ENCODE peak calls at places on chromosome 7, in six cellular contexts. One of them, this sample, is unnamed.

GRCh38 chr7:85320699-85321476 is 134.0 kb upstream of the SEMA3D start:
- DNase-seq in CD4-positive, CD25-positive, alpha-beta regulatory T cell: no peak
- DNase-seq in stimulated activated CD4-positive, alpha-beta T cell treated with anti-CD3 and anti-CD28 coated beads, Interleukin-1b, Interleukin-23, amount 100 ng/mL, for 24 hours: no peak
- DNase-seq in fibroblast of the conjunctiva: no peak
- DNase-seq in LHCN-M2: no peak
- DNase-seq in activated CD4-positive, alpha-beta T cell treated with anti-CD3 and anti-CD28 coated beads, Interleukin-2, amount 50 U/mL, for 4 hours: no peak
- DNase-seq in this sample: no peak

GRCh38 chr7:23430902-23431259 is 39.4 kb downstream of the IGF2BP3 start:
- DNase-seq in CD4-positive, CD25-positive, alpha-beta regulatory T cell: no peak
- DNase-seq in stimulated activated CD4-positive, alpha-beta T cell treated with anti-CD3 and anti-CD28 coated beads, Interleukin-1b, Interleukin-23, amount 100 ng/mL, for 24 hours: no peak
- DNase-seq in fibroblast of the conjunctiva: no peak
- DNase-seq in LHCN-M2: no peak
- DNase-seq in activated CD4-positive, alpha-beta T cell treated with anti-CD3 and anti-CD28 coated beads, Interleukin-2, amount 50 U/mL, for 4 hours: no peak
- DNase-seq in this sample: no peak

GRCh38 chr7:51013861-51014511 is 231.3 kb upstream of the GRB10 start:
- DNase-seq in CD4-positive, CD25-positive, alpha-beta regulatory T cell: no peak
- DNase-seq in stimulated activated CD4-positive, alpha-beta T cell treated with anti-CD3 and anti-CD28 coated beads, Interleukin-1b, Interleukin-23, amount 100 ng/mL, for 24 hours: no peak
- DNase-seq in fibroblast of the conjunctiva: no peak
- DNase-seq in LHCN-M2: no peak
- DNase-seq in activated CD4-positive, alpha-beta T cell treated with anti-CD3 and anti-CD28 coated beads, Interleukin-2, amount 50 U/mL, for 4 hours: no peak
- DNase-seq in this sample: no peak

GRCh38 chr7:80918406-80918805 is 445 bp downstream of the SEMA3C start:
- DNase-seq in CD4-positive, CD25-positive, alpha-beta regulatory T cell: peak
- DNase-seq in stimulated activated CD4-positive, alpha-beta T cell treated with anti-CD3 and anti-CD28 coated beads, Interleukin-1b, Interleukin-23, amount 100 ng/mL, for 24 hours: no peak
- DNase-seq in fibroblast of the conjunctiva: no peak
- DNase-seq in LHCN-M2: no peak
- DNase-seq in activated CD4-positive, alpha-beta T cell treated with anti-CD3 and anti-CD28 coated beads, Interleukin-2, amount 50 U/mL, for 4 hours: no peak
- DNase-seq in this sample: no peak

GRCh38 chr7:50631639-50632038 is 66.4 kb upstream of the DDC start:
- DNase-seq in CD4-positive, CD25-positive, alpha-beta regulatory T cell: no peak
- DNase-seq in stimulated activated CD4-positive, alpha-beta T cell treated with anti-CD3 and anti-CD28 coated beads, Interleukin-1b, Interleukin-23, amount 100 ng/mL, for 24 hours: no peak
- DNase-seq in fibroblast of the conjunctiva: no peak
- DNase-seq in LHCN-M2: no peak
- DNase-seq in activated CD4-positive, alpha-beta T cell treated with anti-CD3 and anti-CD28 coated beads, Interleukin-2, amount 50 U/mL, for 4 hours: no peak
- DNase-seq in this sample: no peak

GRCh38 chr7:1227814-1228534 is 4.7 kb upstream of the UNCX start:
- DNase-seq in CD4-positive, CD25-positive, alpha-beta regulatory T cell: no peak
- DNase-seq in stimulated activated CD4-positive, alpha-beta T cell treated with anti-CD3 and anti-CD28 coated beads, Interleukin-1b, Interleukin-23, amount 100 ng/mL, for 24 hours: no peak
- DNase-seq in fibroblast of the conjunctiva: no peak
- DNase-seq in LHCN-M2: no peak
- DNase-seq in activated CD4-positive, alpha-beta T cell treated with anti-CD3 and anti-CD28 coated beads, Interleukin-2, amount 50 U/mL, for 4 hours: no peak
- DNase-seq in this sample: no peak

GRCh38 chr7:11579141-11579540 is 252.9 kb downstream of the THSD7A start:
- DNase-seq in CD4-positive, CD25-positive, alpha-beta regulatory T cell: no peak
- DNase-seq in stimulated activated CD4-positive, alpha-beta T cell treated with anti-CD3 and anti-CD28 coated beads, Interleukin-1b, Interleukin-23, amount 100 ng/mL, for 24 hours: no peak
- DNase-seq in fibroblast of the conjunctiva: no peak
- DNase-seq in LHCN-M2: no peak
- DNase-seq in activated CD4-positive, alpha-beta T cell treated with anti-CD3 and anti-CD28 coated beads, Interleukin-2, amount 50 U/mL, for 4 hours: no peak
- DNase-seq in this sample: no peak

GRCh38 chr7:31082450-31082849 is 30.3 kb downstream of the ADCYAP1R1 start:
- DNase-seq in CD4-positive, CD25-positive, alpha-beta regulatory T cell: no peak
- DNase-seq in stimulated activated CD4-positive, alpha-beta T cell treated with anti-CD3 and anti-CD28 coated beads, Interleukin-1b, Interleukin-23, amount 100 ng/mL, for 24 hours: no peak
- DNase-seq in fibroblast of the conjunctiva: no peak
- DNase-seq in LHCN-M2: no peak
- DNase-seq in activated CD4-positive, alpha-beta T cell treated with anti-CD3 and anti-CD28 coated beads, Interleukin-2, amount 50 U/mL, for 4 hours: no peak
- DNase-seq in this sample: no peak

GRCh38 chr7:43113622-43114450 is 1.4 kb downstream of the HECW1 start:
- DNase-seq in CD4-positive, CD25-positive, alpha-beta regulatory T cell: no peak
- DNase-seq in stimulated activated CD4-positive, alpha-beta T cell treated with anti-CD3 and anti-CD28 coated beads, Interleukin-1b, Interleukin-23, amount 100 ng/mL, for 24 hours: no peak
- DNase-seq in fibroblast of the conjunctiva: no peak
- DNase-seq in LHCN-M2: no peak
- DNase-seq in activated CD4-positive, alpha-beta T cell treated with anti-CD3 and anti-CD28 coated beads, Interleukin-2, amount 50 U/mL, for 4 hours: no peak
- DNase-seq in this sample: no peak

GRCh38 chr7:11513460-11513859 is 318.5 kb downstream of the THSD7A start:
- DNase-seq in CD4-positive, CD25-positive, alpha-beta regulatory T cell: no peak
- DNase-seq in stimulated activated CD4-positive, alpha-beta T cell treated with anti-CD3 and anti-CD28 coated beads, Interleukin-1b, Interleukin-23, amount 100 ng/mL, for 24 hours: no peak
- DNase-seq in fibroblast of the conjunctiva: no peak
- DNase-seq in LHCN-M2: no peak
- DNase-seq in activated CD4-positive, alpha-beta T cell treated with anti-CD3 and anti-CD28 coated beads, Interleukin-2, amount 50 U/mL, for 4 hours: no peak
- DNase-seq in this sample: no peak